ENCODE peak calls at places on chromosomes 11 and 22, in four cellular contexts. N is A549, E is HepG2, L is GM12878. K is an unnamed sample.

GRCh38 chr11:65522640-65523322 is 2.1 kb upstream of the SCYL1 start:
- DNase-seq in N (no peak), E (no peak), L (no peak), K (no peak)

GRCh38 chr11:126930100-126930841 is 70.3 kb downstream of the KIRREL3 start:
- DNase-seq in N (no peak), E (no peak), L (no peak), K (no peak)

GRCh38 chr11:41578421-41579047 is 119.1 kb upstream of the LRRC4C start:
- DNase-seq in N (peak; percentile 7), E (no peak), L (no peak), K (no peak)

GRCh38 chr22:42939941-42940653 is 74.9 kb downstream of the PACSIN2 start:
- DNase-seq in N (peak; percentile 92), E (peak; percentile 88), L (no peak), K (no peak)

GRCh38 chr22:38303974-38304373 is 13.3 kb downstream of the CSNK1E start:
- DNase-seq in N (no peak), E (no peak), L (no peak), K (no peak)

GRCh38 chr11:75668508-75669297 is at the start of gene MAP6:
- DNase-seq in N (peak; percentile 21), E (no peak), L (no peak), K (no peak)

GRCh38 chr11:27976262-27976661 is 131.7 kb downstream of the KIF18A start:
- DNase-seq in N (no peak), E (no peak), L (no peak), K (no peak)

GRCh38 chr22:44179989-44180705 is 578 bp upstream of the PARVG start:
- DNase-seq in N (no peak), E (no peak), L (no peak), K (no peak)

GRCh38 chr11:130535530-130535929 is 87.1 kb downstream of the ADAMTS15 start:
- DNase-seq in N (no peak), E (no peak), L (no peak), K (no peak)

GRCh38 chr11:1628506-1629325 is 859 bp upstream of the KRTAP5-5 start:
- DNase-seq in N (peak; percentile 44), E (peak; percentile 21), L (no peak), K (peak; percentile 78)
- TF ChIP-seq CTCF in N (peak; percentile 82), E (peak; percentile 95), L (peak; percentile 83), K (peak; percentile 90)

DNA sequence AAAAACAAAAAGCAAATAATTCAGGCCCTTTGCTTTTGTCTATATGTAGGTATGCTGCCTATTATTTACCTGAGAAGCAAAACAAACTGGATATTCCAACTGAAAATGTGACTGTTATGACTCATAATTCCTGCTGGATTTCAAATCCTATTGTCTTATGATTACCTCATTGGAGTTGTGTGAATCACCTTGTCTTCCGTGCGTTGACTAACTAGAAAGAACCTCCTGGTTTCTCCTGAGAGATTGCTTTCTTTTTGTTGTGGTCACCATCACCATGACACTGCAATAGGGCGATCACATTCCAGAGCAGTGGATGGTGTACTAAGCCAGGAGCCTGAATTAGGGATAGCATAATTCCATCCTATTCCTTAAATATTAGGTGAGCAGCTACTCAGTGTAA is 23.0 kb upstream of the EXPH5 start:
- DNase-seq in N (peak; percentile 88), E (peak; percentile 49), L (no peak), K (no peak)
- TF ChIP-seq JUNB in N (peak; percentile 89), E (no peak), L (no peak), K (no peak)

DNA sequence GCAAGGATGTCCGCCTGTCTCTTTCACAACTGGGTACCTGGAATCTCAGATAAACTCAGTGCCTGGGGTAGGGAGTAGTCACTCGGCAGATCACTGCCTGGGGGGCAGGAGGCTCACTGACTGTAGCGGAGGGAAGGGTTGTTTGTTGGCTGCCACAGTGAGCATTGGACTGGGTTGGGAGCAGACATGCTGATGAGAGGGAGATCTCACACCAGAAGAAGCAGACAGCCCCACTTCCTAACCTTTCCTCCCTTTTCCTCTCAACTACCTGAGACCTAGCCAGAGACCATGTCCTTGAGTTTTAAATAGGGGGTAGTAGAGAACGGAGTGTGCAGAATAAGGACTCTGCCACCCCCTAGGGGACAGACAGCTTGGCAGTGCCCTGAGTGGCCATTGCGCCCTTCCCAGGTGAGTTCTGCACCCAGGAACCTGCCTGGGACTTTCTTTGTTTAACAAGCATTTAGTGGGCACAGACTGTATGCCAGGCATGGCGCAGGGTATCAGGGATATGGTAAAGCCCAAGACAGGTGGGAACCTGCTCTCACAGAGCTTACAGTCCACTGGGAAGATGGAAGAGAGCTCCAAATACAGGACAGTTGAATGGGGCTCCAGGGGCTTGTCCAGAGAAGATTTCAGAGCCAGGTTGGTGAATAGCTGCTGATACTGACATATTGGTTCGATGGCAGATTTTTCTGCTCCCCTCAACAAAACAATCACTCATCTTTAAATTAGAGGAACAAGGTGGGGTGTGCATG is 115.7 kb upstream of the NNMT start:
- DNase-seq in N (peak; percentile 15), E (peak; percentile 12), L (no peak), K (no peak)
- TF ChIP-seq POLR2AphosphoS2 in N (no peak), E (no peak), L (no peak), K (no peak)

DNA sequence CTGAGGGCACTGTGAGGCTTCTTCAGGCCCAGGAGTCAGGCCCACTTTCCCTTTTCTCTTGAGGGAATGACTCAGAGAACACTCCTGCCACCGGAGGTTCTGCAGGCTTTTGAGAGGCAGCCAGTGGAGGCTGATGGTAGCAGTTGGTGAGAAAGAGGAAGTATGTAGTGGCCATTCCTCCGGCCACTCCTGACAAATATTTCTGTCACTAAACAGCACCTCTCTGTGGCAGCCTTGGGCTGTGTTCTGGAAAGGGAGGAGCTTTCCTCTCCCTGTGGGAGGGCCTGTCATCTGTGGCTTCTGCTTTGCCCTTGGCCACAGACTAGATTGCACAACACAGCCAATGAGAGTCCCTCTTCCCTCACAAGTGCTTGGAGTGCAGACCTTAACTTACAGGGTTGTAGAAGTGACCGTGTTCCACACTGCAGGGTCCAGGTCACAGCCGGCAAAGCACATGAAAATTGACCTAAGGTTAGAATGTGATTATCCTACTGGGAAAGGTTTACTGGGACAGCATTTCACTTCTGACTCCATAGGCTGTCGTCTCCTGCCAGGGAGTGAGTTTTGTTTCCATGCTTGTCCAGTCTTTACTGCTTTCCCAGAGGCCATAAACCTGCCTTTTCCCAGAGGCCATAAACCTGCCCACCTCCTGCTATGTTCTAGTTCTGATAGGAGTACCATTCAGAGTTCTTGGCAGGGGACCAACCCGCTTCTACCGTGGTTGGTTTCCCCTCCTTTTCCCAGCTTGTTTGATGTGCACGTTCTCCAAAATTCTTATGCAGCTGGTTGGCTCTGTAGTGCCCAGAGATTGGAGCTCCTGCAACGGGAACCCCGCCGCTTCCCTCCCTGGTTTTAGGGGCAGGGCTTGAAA is 33.3 kb downstream of the MARK2 start:
- DNase-seq in N (peak; percentile 86), E (peak; percentile 96), L (peak; percentile 77), K (peak; percentile 89)
- TF ChIP-seq CTCF in N (peak; percentile 48), E (peak; percentile 95), L (peak; percentile 57), K (peak; percentile 85)

DNA sequence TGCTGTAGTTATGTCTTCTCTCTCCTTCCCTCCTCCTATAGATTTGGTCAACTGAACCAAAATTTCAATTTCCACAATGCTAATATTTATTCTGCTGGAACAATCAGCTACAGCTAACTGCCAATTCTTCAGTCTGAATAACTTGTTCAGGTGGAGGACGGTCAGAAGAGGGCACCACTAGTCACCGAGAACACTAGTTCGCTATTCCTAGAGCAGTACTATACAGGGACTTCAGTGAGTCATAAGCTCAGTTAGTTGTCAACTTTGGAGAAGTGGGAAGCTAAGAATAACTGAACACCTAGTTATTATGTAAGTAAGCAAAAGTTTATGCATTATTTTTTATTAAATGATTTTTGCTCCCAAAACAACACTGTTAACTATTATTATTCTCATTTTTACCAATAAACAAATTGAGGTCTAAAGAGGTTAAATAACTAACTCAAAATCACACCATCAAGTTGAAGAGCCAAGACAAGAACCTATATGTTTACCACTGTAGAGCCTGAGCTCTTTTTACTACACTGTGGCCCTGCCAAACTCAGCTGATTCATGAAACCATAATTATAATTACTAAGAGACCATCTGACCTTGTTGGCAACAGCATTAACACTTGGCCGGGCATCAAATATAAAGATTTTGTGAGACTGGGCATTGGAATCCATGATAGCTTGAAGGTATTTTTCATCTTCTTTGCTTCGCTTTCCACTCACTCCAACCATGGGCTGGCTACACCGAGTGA is 59.0 kb downstream of the CEP57 start:
- DNase-seq in N (peak; percentile 64), E (peak; percentile 64), L (no peak), K (peak; percentile 18)
- TF ChIP-seq JUNB in N (no peak), E (no peak), L (no peak), K (no peak)